ENCODE peak calls at places on chromosomes 2 and 18, in ten cellular contexts. One of them, this sample, is unnamed.

GRCh38 chr2:237162959-237163358 is 77.3 kb downstream of the COPS8 start:
- DNase-seq in PC-3: no peak
- DNase-seq in breast epithelium: no peak
- DNase-seq in heart right ventricle: no peak
- DNase-seq in fibroblast of mammary gland: no peak
- DNase-seq in lower lobe of right lung: no peak
- DNase-seq in fibroblast of the aortic adventitia: no peak
- DNase-seq in MCF 10A: no peak
- DNase-seq in GM13976: no peak
- DNase-seq in body of pancreas: no peak
- DNase-seq in this sample: no peak

GRCh38 chr2:30315391-30316055 is 84.2 kb downstream of the LBH start:
- DNase-seq in fibroblast of the aortic adventitia: peak
- DNase-seq in heart right ventricle: no peak
- DNase-seq in PC-3: peak
- DNase-seq in GM13976: no peak
- DNase-seq in MCF 10A: no peak
- DNase-seq in lower lobe of right lung: no peak
- DNase-seq in fibroblast of mammary gland: no peak
- DNase-seq in body of pancreas: no peak
- DNase-seq in breast epithelium: no peak
- DNase-seq in this sample: no peak

GRCh38 chr2:4091013-4091412 is 387.6 kb downstream of the DCDC2C start:
- DNase-seq in heart right ventricle: no peak
- DNase-seq in PC-3: no peak
- DNase-seq in lower lobe of right lung: no peak
- DNase-seq in MCF 10A: no peak
- DNase-seq in body of pancreas: no peak
- DNase-seq in fibroblast of mammary gland: no peak
- DNase-seq in fibroblast of the aortic adventitia: no peak
- DNase-seq in breast epithelium: no peak
- DNase-seq in GM13976: no peak
- DNase-seq in this sample: no peak

GRCh38 chr2:127857494-127857818 is 499 bp downstream of the POLR2D start:
- DNase-seq in body of pancreas: peak
- DNase-seq in lower lobe of right lung: no peak
- DNase-seq in fibroblast of the aortic adventitia: peak
- DNase-seq in heart right ventricle: no peak
- DNase-seq in fibroblast of mammary gland: peak
- DNase-seq in PC-3: no peak
- DNase-seq in MCF 10A: peak
- DNase-seq in GM13976: peak
- DNase-seq in breast epithelium: no peak
- DNase-seq in this sample: no peak

GRCh38 chr2:22904126-22904684 is 480.8 kb upstream of the KLHL29 start:
- DNase-seq in body of pancreas: peak
- DNase-seq in heart right ventricle: peak
- DNase-seq in fibroblast of the aortic adventitia: no peak
- DNase-seq in lower lobe of right lung: peak
- DNase-seq in GM13976: peak
- DNase-seq in breast epithelium: no peak
- DNase-seq in MCF 10A: peak
- DNase-seq in PC-3: peak
- DNase-seq in fibroblast of mammary gland: peak
- DNase-seq in this sample: no peak

GRCh38 chr2:218892693-218893348 is 12.2 kb downstream of the WNT10A start:
- DNase-seq in heart right ventricle: peak
- DNase-seq in lower lobe of right lung: peak
- DNase-seq in body of pancreas: peak
- DNase-seq in fibroblast of the aortic adventitia: peak
- DNase-seq in PC-3: peak
- DNase-seq in GM13976: peak
- DNase-seq in fibroblast of mammary gland: peak
- DNase-seq in MCF 10A: peak
- DNase-seq in breast epithelium: no peak
- DNase-seq in this sample: peak

GRCh38 chr18:6610436-6610835 is 119.1 kb upstream of the ARHGAP28 start:
- DNase-seq in lower lobe of right lung: no peak
- DNase-seq in body of pancreas: no peak
- DNase-seq in GM13976: no peak
- DNase-seq in breast epithelium: peak
- DNase-seq in fibroblast of the aortic adventitia: no peak
- DNase-seq in fibroblast of mammary gland: peak
- DNase-seq in PC-3: no peak
- DNase-seq in MCF 10A: no peak
- DNase-seq in heart right ventricle: no peak
- DNase-seq in this sample: no peak

GRCh38 chr2:240428245-240428644 is 7.2 kb upstream of the GPC1 start:
- DNase-seq in fibroblast of the aortic adventitia: no peak
- DNase-seq in lower lobe of right lung: no peak
- DNase-seq in heart right ventricle: no peak
- DNase-seq in fibroblast of mammary gland: no peak
- DNase-seq in MCF 10A: no peak
- DNase-seq in PC-3: no peak
- DNase-seq in breast epithelium: no peak
- DNase-seq in GM13976: no peak
- DNase-seq in body of pancreas: peak
- DNase-seq in this sample: no peak

GRCh38 chr2:104750061-104750460 is 103.9 kb upstream of the POU3F3 start:
- DNase-seq in MCF 10A: no peak
- DNase-seq in fibroblast of mammary gland: no peak
- DNase-seq in lower lobe of right lung: no peak
- DNase-seq in PC-3: no peak
- DNase-seq in breast epithelium: no peak
- DNase-seq in fibroblast of the aortic adventitia: no peak
- DNase-seq in body of pancreas: no peak
- DNase-seq in heart right ventricle: no peak
- DNase-seq in GM13976: no peak
- DNase-seq in this sample: no peak

GRCh38 chr2:226001716-226002115 is 602.2 kb downstream of the NYAP2 start:
- DNase-seq in fibroblast of the aortic adventitia: no peak
- DNase-seq in GM13976: no peak
- DNase-seq in body of pancreas: no peak
- DNase-seq in fibroblast of mammary gland: peak
- DNase-seq in PC-3: peak
- DNase-seq in MCF 10A: no peak
- DNase-seq in breast epithelium: no peak
- DNase-seq in heart right ventricle: no peak
- DNase-seq in lower lobe of right lung: no peak
- DNase-seq in this sample: no peak

GRCh38 chr2:213065583-213066444 is 85.6 kb downstream of the IKZF2 start:
- DNase-seq in fibroblast of mammary gland: peak
- DNase-seq in lower lobe of right lung: peak
- DNase-seq in fibroblast of the aortic adventitia: peak
- DNase-seq in GM13976: no peak
- DNase-seq in PC-3: no peak
- DNase-seq in breast epithelium: no peak
- DNase-seq in heart right ventricle: peak
- DNase-seq in MCF 10A: peak
- DNase-seq in body of pancreas: peak
- DNase-seq in this sample: no peak

GRCh38 chr18:59385191-59385590 is 26.1 kb upstream of the LMAN1 start:
- DNase-seq in GM13976: no peak
- DNase-seq in heart right ventricle: no peak
- DNase-seq in fibroblast of the aortic adventitia: no peak
- DNase-seq in breast epithelium: no peak
- DNase-seq in body of pancreas: no peak
- DNase-seq in MCF 10A: no peak
- DNase-seq in PC-3: no peak
- DNase-seq in lower lobe of right lung: no peak
- DNase-seq in fibroblast of mammary gland: no peak
- DNase-seq in this sample: no peak

GRCh38 chr2:55111570-55112228 is 61.4 kb upstream of the RTN4 start:
- DNase-seq in fibroblast of the aortic adventitia: peak
- DNase-seq in GM13976: no peak
- DNase-seq in heart right ventricle: peak
- DNase-seq in MCF 10A: peak
- DNase-seq in body of pancreas: peak
- DNase-seq in fibroblast of mammary gland: peak
- DNase-seq in lower lobe of right lung: peak
- DNase-seq in breast epithelium: no peak
- DNase-seq in PC-3: peak
- DNase-seq in this sample: no peak

GRCh38 chr2:178109813-178110212 is 2.4 kb upstream of the RBM45 start:
- DNase-seq in PC-3: peak
- DNase-seq in fibroblast of mammary gland: peak
- DNase-seq in GM13976: peak
- DNase-seq in lower lobe of right lung: no peak
- DNase-seq in breast epithelium: no peak
- DNase-seq in heart right ventricle: no peak
- DNase-seq in MCF 10A: peak
- DNase-seq in body of pancreas: no peak
- DNase-seq in fibroblast of the aortic adventitia: peak
- DNase-seq in this sample: no peak

DNA sequence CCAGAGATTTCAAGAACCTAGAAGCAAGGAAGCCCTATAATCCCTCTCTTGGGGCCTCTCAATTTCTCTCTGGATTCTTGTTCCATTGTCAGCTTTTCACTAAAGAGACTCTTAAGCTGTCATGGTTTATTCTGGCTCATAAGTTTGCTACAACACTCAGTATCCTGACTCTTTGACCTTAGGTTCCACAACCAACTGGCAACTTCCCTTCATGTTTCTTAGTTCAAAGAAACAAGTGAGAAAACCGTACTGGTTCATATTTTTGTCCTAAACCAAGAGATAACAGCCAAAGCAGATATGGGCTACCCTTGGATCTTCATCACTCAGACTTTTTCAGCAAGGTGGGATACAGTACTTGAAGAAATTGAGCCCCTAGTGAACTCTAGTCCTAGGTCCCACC is 109.9 kb upstream of the CRIM1 start:
- DNase-seq in breast epithelium: no peak
- DNase-seq in fibroblast of the aortic adventitia: no peak
- DNase-seq in lower lobe of right lung: no peak
- DNase-seq in body of pancreas: no peak
- DNase-seq in fibroblast of mammary gland: no peak
- DNase-seq in PC-3: no peak
- DNase-seq in heart right ventricle: no peak
- DNase-seq in MCF 10A: no peak
- DNase-seq in GM13976: no peak
- DNase-seq in this sample: no peak
- TF ChIP-seq CTCF in breast epithelium: no peak
- TF ChIP-seq CTCF in fibroblast of the aortic adventitia: no peak
- TF ChIP-seq CTCF in lower lobe of right lung: no peak
- TF ChIP-seq CTCF in body of pancreas: no peak
- TF ChIP-seq CTCF in fibroblast of mammary gland: no peak
- TF ChIP-seq CTCF in PC-3: no peak
- TF ChIP-seq CTCF in heart right ventricle: no peak
- TF ChIP-seq CTCF in MCF 10A: no peak
- TF ChIP-seq CTCF in GM13976: no peak
- TF ChIP-seq CTCF in this sample: no peak

GRCh38 chr2:241724259-241724974 is 10.0 kb upstream of the D2HGDH start:
- DNase-seq in GM13976: no peak
- DNase-seq in body of pancreas: no peak
- DNase-seq in fibroblast of the aortic adventitia: no peak
- DNase-seq in breast epithelium: no peak
- DNase-seq in PC-3: peak
- DNase-seq in lower lobe of right lung: no peak
- DNase-seq in heart right ventricle: no peak
- DNase-seq in fibroblast of mammary gland: no peak
- DNase-seq in MCF 10A: no peak
- DNase-seq in this sample: no peak
- TF ChIP-seq CTCF in GM13976: no peak
- TF ChIP-seq CTCF in body of pancreas: no peak
- TF ChIP-seq CTCF in fibroblast of the aortic adventitia: peak
- TF ChIP-seq CTCF in breast epithelium: no peak
- TF ChIP-seq CTCF in PC-3: peak
- TF ChIP-seq CTCF in lower lobe of right lung: peak
- TF ChIP-seq CTCF in heart right ventricle: peak
- TF ChIP-seq CTCF in fibroblast of mammary gland: peak
- TF ChIP-seq CTCF in MCF 10A: no peak
- TF ChIP-seq CTCF in this sample: no peak

DNA sequence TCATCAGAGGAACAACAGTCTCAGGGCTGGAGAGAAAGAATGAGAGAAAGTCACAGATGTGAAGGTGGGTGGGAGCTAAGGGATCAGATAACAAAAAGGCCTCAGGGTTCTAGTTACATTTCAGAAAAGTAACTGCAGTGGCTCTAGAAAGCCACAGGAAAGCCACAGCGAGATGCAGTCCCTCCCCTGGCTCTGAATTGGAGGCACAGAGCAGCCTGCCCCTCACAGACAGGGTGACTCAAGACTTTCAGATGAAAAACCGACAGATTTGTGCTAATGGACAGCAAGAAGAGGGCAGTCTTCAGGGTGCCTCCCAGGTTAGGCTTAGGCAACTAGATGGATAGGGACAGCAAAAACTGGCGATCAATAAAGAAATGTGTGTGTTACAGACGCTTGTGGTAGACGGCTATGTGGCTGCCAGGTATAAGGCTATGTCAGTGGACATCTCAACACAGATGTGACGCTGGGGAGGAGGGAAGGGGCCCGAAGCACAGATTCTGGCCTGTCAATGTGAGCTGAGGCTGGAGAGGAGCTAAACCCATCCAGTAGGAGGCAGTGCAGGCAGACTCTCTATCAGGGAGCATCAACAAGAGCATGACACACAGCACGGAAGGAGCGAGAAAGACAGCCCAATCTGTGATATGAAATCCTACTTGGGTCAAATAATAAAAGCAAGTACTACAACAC is 26.2 kb downstream of the UNC50 start:
- DNase-seq in fibroblast of mammary gland: peak
- DNase-seq in lower lobe of right lung: no peak
- DNase-seq in body of pancreas: no peak
- DNase-seq in GM13976: no peak
- DNase-seq in MCF 10A: peak
- DNase-seq in breast epithelium: no peak
- DNase-seq in fibroblast of the aortic adventitia: no peak
- DNase-seq in heart right ventricle: no peak
- DNase-seq in PC-3: peak
- DNase-seq in this sample: no peak
- TF ChIP-seq CTCF in fibroblast of mammary gland: peak
- TF ChIP-seq CTCF in lower lobe of right lung: no peak
- TF ChIP-seq CTCF in body of pancreas: no peak
- TF ChIP-seq CTCF in GM13976: no peak
- TF ChIP-seq CTCF in MCF 10A: no peak
- TF ChIP-seq CTCF in breast epithelium: no peak
- TF ChIP-seq CTCF in fibroblast of the aortic adventitia: no peak
- TF ChIP-seq CTCF in heart right ventricle: no peak
- TF ChIP-seq CTCF in PC-3: peak
- TF ChIP-seq CTCF in this sample: no peak

GRCh38 chr2:96869281-96869823 is 528 bp downstream of the SEMA4C start:
- DNase-seq in breast epithelium: peak
- DNase-seq in fibroblast of mammary gland: peak
- DNase-seq in heart right ventricle: peak
- DNase-seq in lower lobe of right lung: peak
- DNase-seq in fibroblast of the aortic adventitia: peak
- DNase-seq in MCF 10A: peak
- DNase-seq in GM13976: no peak
- DNase-seq in body of pancreas: peak
- DNase-seq in PC-3: peak
- DNase-seq in this sample: no peak
- TF ChIP-seq CTCF in breast epithelium: no peak
- TF ChIP-seq CTCF in fibroblast of mammary gland: no peak
- TF ChIP-seq CTCF in heart right ventricle: no peak
- TF ChIP-seq CTCF in lower lobe of right lung: peak
- TF ChIP-seq CTCF in fibroblast of the aortic adventitia: no peak
- TF ChIP-seq CTCF in MCF 10A: peak
- TF ChIP-seq CTCF in GM13976: no peak
- TF ChIP-seq CTCF in body of pancreas: no peak
- TF ChIP-seq CTCF in PC-3: peak
- TF ChIP-seq CTCF in this sample: no peak

This sample was measured in activated B cell treated with CpG ODN at 0.5 μM for 24 hours.